ENCODE peak calls at places on chromosomes 6 and 20, in eight cellular contexts. J is GM12878, A is GM23248, G is H9, O is fibroblast of lung, W is neuronal stem cell, B is SK-N-SH, T is IMR-90. M is an unnamed sample.

GRCh38 chr6:9085054-9085746 is 649.9 kb upstream of the SLC35B3 start:
- DNase-seq in J (no peak), A (no peak), G (no peak), O (no peak), W (no peak), B (no peak), T (no peak), M (no peak)

GRCh38 chr6:134449004-134449403 is 131.1 kb upstream of the SGK1 start:
- DNase-seq in J (no peak), A (no peak), G (no peak), O (no peak), W (no peak), B (no peak), T (no peak), M (no peak)

GRCh38 chr6:2245954-2246863 is 804 bp upstream of the GMDS start:
- DNase-seq in J (no peak), A (peak), G (peak), O (peak), W (no peak), B (peak), T (peak), M (peak)

GRCh38 chr6:77666340-77666739 is 13.5 kb downstream of the MEI4 start:
- DNase-seq in J (no peak), A (no peak), G (no peak), O (no peak), W (no peak), B (no peak), T (no peak), M (no peak)

GRCh38 chr6:13431861-13432465 is 55.4 kb downstream of the GFOD1 start:
- DNase-seq in J (peak), A (peak), G (no peak), O (peak), W (no peak), B (no peak), T (peak), M (no peak)

GRCh38 chr20:35006531-35006971 is 50.9 kb downstream of the MYH7B start:
- DNase-seq in J (no peak), A (no peak), G (peak), O (no peak), W (no peak), B (peak), T (no peak), M (no peak)

GRCh38 chr6:62357826-62358225 is 71.8 kb upstream of the KHDRBS2 start:
- DNase-seq in J (no peak), A (no peak), G (no peak), O (no peak), W (no peak), B (no peak), T (no peak), M (no peak)

GRCh38 chr20:43448748-43449535 is 8.8 kb upstream of the SRSF6 start:
- DNase-seq in J (peak), A (peak), G (peak), O (peak), W (peak), B (peak), T (peak), M (peak)

GRCh38 chr20:53631909-53632662 is 38.4 kb upstream of the ZNF217 start:
- DNase-seq in J (no peak), A (no peak), G (no peak), O (no peak), W (no peak), B (no peak), T (no peak), M (no peak)

GRCh38 chr6:39859025-39859424 is 66.8 kb downstream of the DAAM2 start:
- DNase-seq in J (no peak), A (no peak), G (no peak), O (no peak), W (no peak), B (no peak), T (no peak), M (no peak)

GRCh38 chr20:14360386-14360785 is 23.0 kb upstream of the FLRT3 start:
- DNase-seq in J (no peak), A (peak), G (no peak), O (no peak), W (no peak), B (no peak), T (peak), M (no peak)

GRCh38 chr20:45828589-45828988 is 1.5 kb upstream of the TNNC2 start:
- DNase-seq in J (no peak), A (peak), G (no peak), O (no peak), W (no peak), B (no peak), T (no peak), M (no peak)

GRCh38 chr6:34644716-34645115 is 51.9 kb downstream of the ILRUN start:
- DNase-seq in J (no peak), A (peak), G (no peak), O (no peak), W (no peak), B (no peak), T (no peak), M (no peak)

GRCh38 chr6:24658573-24659511 is 7.9 kb downstream of the TDP2 start:
- DNase-seq in J (no peak), A (peak), G (peak), O (peak), W (no peak), B (no peak), T (peak), M (no peak)

GRCh38 chr6:35486005-35486925 is 10.6 kb downstream of the TEAD3 start:
- DNase-seq in J (no peak), A (no peak), G (peak), O (no peak), W (no peak), B (peak), T (no peak), M (no peak)

GRCh38 chr6:87078983-87079616 is 15.8 kb downstream of the CGA start:
- DNase-seq in J (no peak), A (peak), G (peak), O (peak), W (peak), B (peak), T (peak), M (peak)

GRCh38 chr20:43667341-43668132 is 623 bp downstream of the MYBL2 start:
- DNase-seq in J (no peak), A (peak), G (peak), O (peak), W (peak), B (peak), T (no peak), M (peak)

GRCh38 chr20:57258055-57258454 is 8.4 kb downstream of the BMP7 start:
- DNase-seq in J (no peak), A (no peak), G (no peak), O (no peak), W (no peak), B (no peak), T (no peak), M (no peak)

GRCh38 chr20:60446273-60447111 is 488.3 kb downstream of the CDH26 start:
- DNase-seq in J (no peak), A (peak), G (no peak), O (peak), W (no peak), B (no peak), T (no peak), M (peak)

GRCh38 chr6:34633785-34634184 is 62.8 kb downstream of the ILRUN start:
- DNase-seq in J (no peak), A (no peak), G (no peak), O (no peak), W (no peak), B (no peak), T (no peak), M (no peak)

GRCh38 chr6:100657678-100658330 is 193.1 kb upstream of the SIM1 start:
- DNase-seq in J (no peak), A (peak), G (no peak), O (peak), W (no peak), B (no peak), T (peak), M (peak)

GRCh38 chr6:105352037-105352617 is 50.8 kb downstream of the PREP start:
- DNase-seq in J (no peak), A (no peak), G (no peak), O (no peak), W (no peak), B (peak), T (no peak), M (peak)

GRCh38 chr6:106462923-106463557 is 102.5 kb downstream of the CRYBG1 start:
- DNase-seq in J (no peak), A (no peak), G (no peak), O (no peak), W (no peak), B (no peak), T (no peak), M (no peak)

GRCh38 chr6:6699741-6700367 is 111.3 kb downstream of the LY86 start:
- DNase-seq in J (no peak), A (peak), G (peak), O (peak), W (no peak), B (peak), T (peak), M (no peak)

GRCh38 chr6:160178271-160178670 is 56.7 kb downstream of the SLC22A1 start:
- DNase-seq in J (no peak), A (no peak), G (no peak), O (no peak), W (no peak), B (no peak), T (no peak), M (no peak)

GRCh38 chr20:2301164-2301622 is 5.4 kb downstream of the TGM3 start:
- DNase-seq in J (peak), A (peak), G (no peak), O (peak), W (no peak), B (no peak), T (no peak), M (peak)

GRCh38 chr6:162190936-162191335 is 536.6 kb downstream of the PRKN start:
- DNase-seq in J (no peak), A (no peak), G (no peak), O (no peak), W (no peak), B (no peak), T (no peak), M (no peak)

GRCh38 chr6:21969192-21969591 is 327.6 kb downstream of the PRL start:
- DNase-seq in J (no peak), A (no peak), G (no peak), O (no peak), W (no peak), B (no peak), T (no peak), M (no peak)

GRCh38 chr6:43980004-43980795 is 147.1 kb downstream of the MRPL14 start:
- DNase-seq in J (no peak), A (no peak), G (peak), O (no peak), W (no peak), B (no peak), T (no peak), M (no peak)

GRCh38 chr20:44901972-44902371 is 7.9 kb upstream of the PABPC1L start:
- DNase-seq in J (no peak), A (peak), G (no peak), O (peak), W (no peak), B (no peak), T (peak), M (no peak)

GRCh38 chr6:170368544-170368943 is 62.0 kb downstream of the FAM120B start:
- DNase-seq in J (no peak), A (no peak), G (no peak), O (no peak), W (no peak), B (no peak), T (no peak), M (no peak)

GRCh38 chr6:144953552-144954240 is 668.6 kb downstream of the UTRN start:
- DNase-seq in J (no peak), A (peak), G (no peak), O (peak), W (no peak), B (no peak), T (peak), M (no peak)

GRCh38 chr20:51609251-51609650 is 66.7 kb upstream of the NFATC2 start:
- DNase-seq in J (no peak), A (no peak), G (no peak), O (no peak), W (no peak), B (no peak), T (no peak), M (no peak)

DNA sequence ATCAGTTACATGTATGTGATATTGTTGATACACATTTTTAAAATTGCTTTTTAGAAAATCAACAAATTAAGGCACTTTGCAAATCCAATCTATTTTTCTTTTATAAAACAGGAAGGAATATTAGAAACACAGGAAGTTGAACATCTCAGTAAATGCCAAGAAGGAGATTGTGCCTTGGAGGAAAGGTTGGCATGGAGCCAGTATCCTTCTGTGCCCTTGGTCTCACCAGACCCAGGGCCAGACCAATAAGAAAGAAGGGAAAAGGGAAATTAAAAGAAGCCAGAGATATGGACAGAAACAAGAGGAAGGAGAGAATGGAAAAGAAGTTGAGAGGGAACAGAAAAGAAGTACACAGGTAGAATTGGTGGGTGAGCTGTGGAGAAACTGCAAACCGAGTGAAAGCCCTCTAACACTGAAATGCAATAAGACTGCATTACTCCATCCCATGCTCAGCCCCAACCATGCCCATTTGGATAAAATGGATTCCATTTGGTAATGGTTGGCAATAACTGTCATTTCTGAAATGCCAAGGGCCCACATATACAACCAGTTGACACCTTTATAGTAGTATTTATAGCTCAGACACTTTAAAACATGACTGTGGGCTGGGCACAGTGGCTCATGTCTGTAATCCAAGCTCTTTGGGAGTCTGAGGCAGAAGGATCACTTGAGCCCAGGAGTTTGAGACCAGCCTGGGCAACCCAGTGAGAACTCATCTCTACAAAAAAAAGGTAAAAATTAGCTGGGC is 133.8 kb downstream of the GMPR start:
- DNase-seq in J (no peak), A (no peak), G (no peak), O (no peak), W (no peak), B (no peak), T (no peak), M (no peak)
- H3K9ac ChIP-seq in J (no peak), A (no peak), G (no peak), O (no peak), W (no peak), B (no peak), T (no peak), M (no peak)

DNA sequence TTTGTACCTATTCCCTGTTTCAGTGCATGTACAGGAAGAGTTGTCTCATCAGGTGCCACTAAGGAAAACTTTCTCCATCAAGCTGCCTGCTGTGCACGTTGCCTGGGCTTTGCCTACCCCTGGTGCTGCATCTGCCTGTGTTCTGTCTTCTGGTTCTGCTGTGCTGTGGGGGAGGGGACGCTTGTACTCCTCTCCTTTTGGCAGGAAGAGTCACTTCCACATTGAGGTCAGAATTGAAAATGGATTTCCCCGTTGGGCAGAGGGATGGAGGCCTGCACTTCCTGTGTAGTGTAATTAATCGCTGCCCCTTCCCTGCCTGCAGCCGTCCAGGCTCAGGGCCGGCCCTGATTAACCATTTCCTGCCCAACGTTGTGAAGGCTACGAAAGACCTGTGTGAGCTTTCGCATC is 153.3 kb downstream of the SCML4 start:
- DNase-seq in J (peak), A (peak), G (no peak), O (peak), W (no peak), B (peak), T (peak), M (peak)
- H3K27ac ChIP-seq in J (peak), A (no peak), G (no peak), O (no peak), W (no peak), B (no peak), T (no peak), M (no peak)

GRCh38 chr20:50387218-50387995 is 122.8 kb upstream of the PTPN1 start:
- DNase-seq in J (no peak), A (no peak), G (no peak), O (no peak), W (no peak), B (no peak), T (no peak), M (no peak)
- H2AFZ ChIP-seq in J (no peak), A (no peak), G (no peak), O (no peak), W (no peak), B (no peak), T (no peak), M (no peak)

DNA sequence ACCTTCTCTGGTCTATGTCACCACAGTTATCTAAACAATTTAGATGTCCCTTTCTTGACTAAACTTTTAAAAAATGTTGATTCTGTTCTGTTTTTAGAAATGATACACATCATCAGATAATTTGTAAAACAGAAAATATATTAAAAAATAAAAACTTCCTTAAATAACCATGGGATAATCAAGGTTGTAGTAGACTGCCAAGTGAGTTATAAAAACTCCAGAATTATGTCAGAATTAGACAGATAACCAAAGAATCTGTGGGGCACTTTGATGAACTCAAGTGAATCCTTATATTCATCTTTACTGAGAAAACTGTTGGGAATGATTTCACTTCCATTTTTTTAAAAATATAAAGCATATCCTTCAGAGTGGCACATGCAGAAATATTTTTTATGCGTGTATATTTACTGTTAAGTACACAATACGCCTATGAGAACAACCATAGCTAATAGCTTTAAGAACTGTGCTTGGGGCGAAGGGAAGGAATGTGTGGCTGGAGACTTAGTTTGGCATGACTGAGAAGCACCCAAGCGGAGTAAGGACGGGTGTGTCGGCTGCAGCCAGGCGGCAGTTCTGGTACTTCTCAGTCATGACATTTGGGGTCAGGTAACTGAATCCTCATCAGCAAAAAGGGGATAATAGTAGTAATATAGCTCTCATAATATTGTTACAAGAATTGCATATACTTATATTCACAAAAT is 604.7 kb upstream of the CITED2 start:
- DNase-seq in J (no peak), A (no peak), G (no peak), O (peak), W (no peak), B (no peak), T (no peak), M (no peak)
- H3K9ac ChIP-seq in J (no peak), A (no peak), G (no peak), O (no peak), W (no peak), B (no peak), T (no peak), M (no peak)

GRCh38 chr6:157953580-157954091 is 28.0 kb upstream of the SYNJ2 start:
- DNase-seq in J (no peak), A (peak), G (no peak), O (no peak), W (no peak), B (no peak), T (no peak), M (peak)
- H3K27ac ChIP-seq in J (no peak), A (no peak), G (no peak), O (no peak), W (no peak), B (no peak), T (no peak), M (no peak)

GRCh38 chr6:5412663-5413062 is 151.3 kb downstream of the FARS2 start:
- DNase-seq in J (no peak), A (no peak), G (no peak), O (no peak), W (no peak), B (no peak), T (no peak), M (no peak)

GRCh38 chr6:5412017-5412416 is 150.7 kb downstream of the FARS2 start:
- DNase-seq in J (no peak), A (no peak), G (peak), O (no peak), W (no peak), B (no peak), T (no peak), M (no peak)

GRCh38 chr6:5411414-5411813 is 150.1 kb downstream of the FARS2 start:
- DNase-seq in J (no peak), A (no peak), G (no peak), O (no peak), W (no peak), B (no peak), T (no peak), M (no peak)

DNA sequence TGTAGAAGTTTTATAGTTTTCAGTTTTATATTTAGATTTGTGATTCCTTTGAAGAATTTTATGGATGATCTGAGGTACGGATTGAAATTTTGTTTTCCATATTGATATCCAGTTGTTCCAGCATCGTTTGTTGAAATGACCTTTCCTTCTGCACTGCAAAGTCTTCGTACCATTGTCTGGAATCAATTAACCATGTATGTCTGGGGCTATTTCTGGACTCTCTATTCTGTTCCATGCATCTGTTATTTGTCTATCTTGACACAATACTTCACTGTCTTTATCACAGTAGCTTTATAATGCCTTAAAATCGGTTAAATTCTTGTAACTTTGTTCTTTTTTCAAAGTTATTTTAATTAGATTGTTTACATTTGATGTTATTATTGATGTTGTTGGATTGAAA is 154.9 kb downstream of the FARS2 start:
- DNase-seq in J (no peak), A (no peak), G (no peak), O (no peak), W (no peak), B (peak), T (no peak), M (no peak)
- H2AFZ ChIP-seq in J (no peak), A (no peak), G (no peak), O (no peak), W (no peak), B (no peak), T (no peak), M (no peak)

GRCh38 chr6:30877419-30878262 is 6.7 kb upstream of the DDR1 start:
- DNase-seq in J (peak), A (peak), G (peak), O (peak), W (peak), B (peak), T (peak), M (peak)
- H3K9ac ChIP-seq in J (peak), A (peak), G (no peak), O (no peak), W (no peak), B (peak), T (peak), M (peak)

GRCh38 chr20:41145317-41145716 is 8.0 kb downstream of the PLCG1 start:
- DNase-seq in J (no peak), A (no peak), G (no peak), O (no peak), W (no peak), B (no peak), T (no peak), M (no peak)

GRCh38 chr20:41143354-41143753 is 6.0 kb downstream of the PLCG1 start:
- DNase-seq in J (no peak), A (no peak), G (no peak), O (no peak), W (no peak), B (no peak), T (no peak), M (no peak)

GRCh38 chr20:41142241-41142640 is 4.9 kb downstream of the PLCG1 start:
- DNase-seq in J (no peak), A (no peak), G (no peak), O (no peak), W (no peak), B (no peak), T (no peak), M (no peak)

GRCh38 chr20:41141153-41141815 is 3.9 kb downstream of the PLCG1 start:
- DNase-seq in J (no peak), A (peak), G (no peak), O (peak), W (no peak), B (peak), T (peak), M (peak)

GRCh38 chr20:41142914-41143313 is 5.6 kb downstream of the PLCG1 start:
- DNase-seq in J (no peak), A (no peak), G (no peak), O (no peak), W (no peak), B (no peak), T (no peak), M (peak)
- H3K27ac ChIP-seq in J (no peak), A (no peak), G (no peak), O (no peak), W (no peak), B (no peak), T (no peak), M (peak)